ENCODE peak calls at places on chromosome 11, in ten cellular contexts. B is A549, Y is H1, C is GM12878, W is SK-N-SH, R is ovary, A is transverse colon, L is upper lobe of left lung, D is stomach, S is tibial nerve. E is an unnamed sample.

GRCh38 chr11:119617343-119617713 is 111.7 kb downstream of the NECTIN1 start:
- DNase-seq in B (no peak), A (no peak), D (no peak), S (no peak), C (no peak), L (peak; percentile 47), Y (no peak), W (no peak), R (no peak), E (no peak)

GRCh38 chr11:2685566-2686359 is 14.0 kb downstream of the KCNQ1OT1 start:
- DNase-seq in R (peak; percentile 7), A (no peak), Y (no peak), W (no peak), L (no peak), S (no peak), B (no peak), D (no peak), C (no peak), E (peak; percentile 26)

GRCh38 chr11:15976433-15977045 is 379.8 kb downstream of the SOX6 start:
- DNase-seq in S (no peak), A (no peak), Y (no peak), D (no peak), R (no peak), W (no peak), B (no peak), L (no peak), C (no peak), E (no peak)

GRCh38 chr11:58893899-58894298 is 45.4 kb upstream of the GLYATL1 start:
- DNase-seq in L (no peak), A (no peak), C (no peak), R (no peak), W (no peak), B (no peak), D (no peak), S (no peak), Y (no peak), E (no peak)

GRCh38 chr11:63951779-63952536 is 13.2 kb downstream of the NAA40 start:
- DNase-seq in B (no peak), L (no peak), S (no peak), R (no peak), D (no peak), Y (no peak), C (peak; percentile 65), W (no peak), A (no peak), E (no peak)

GRCh38 chr11:134385774-134386565 is 26.1 kb downstream of the B3GAT1 start:
- DNase-seq in A (no peak), C (no peak), Y (no peak), W (peak; percentile 73), L (no peak), B (no peak), S (no peak), D (peak; percentile 80), R (no peak), E (no peak)

GRCh38 chr11:38005597-38005996 is 1407.6 kb upstream of the RAG2 start:
- DNase-seq in B (no peak), R (no peak), D (no peak), A (no peak), Y (no peak), W (no peak), S (no peak), C (no peak), L (no peak), E (no peak)

GRCh38 chr11:2328040-2328439 is 26.2 kb downstream of the TSPAN32 start:
- DNase-seq in D (no peak), A (no peak), C (no peak), R (no peak), L (no peak), B (no peak), S (no peak), W (no peak), Y (no peak), E (no peak)

GRCh38 chr11:2440646-2441045 is 3.7 kb downstream of the TRPM5 start:
- DNase-seq in R (no peak), W (no peak), S (no peak), Y (no peak), A (no peak), L (no peak), B (no peak), D (no peak), C (no peak), E (no peak)

GRCh38 chr11:45942381-45942780 is 19.9 kb downstream of the LARGE2 start:
- DNase-seq in L (no peak), A (no peak), Y (no peak), D (no peak), R (no peak), S (no peak), W (no peak), C (no peak), B (no peak), E (no peak)

GRCh38 chr11:45949992-45950407 is 27.5 kb downstream of the LARGE2 start:
- DNase-seq in S (no peak), W (no peak), A (no peak), Y (no peak), C (no peak), B (no peak), R (no peak), D (no peak), L (no peak), E (no peak)

GRCh38 chr11:45945392-45945999 is 23.0 kb downstream of the LARGE2 start:
- DNase-seq in C (no peak), W (no peak), S (no peak), Y (no peak), A (no peak), D (no peak), R (no peak), B (no peak), L (no peak), E (no peak)

DNA sequence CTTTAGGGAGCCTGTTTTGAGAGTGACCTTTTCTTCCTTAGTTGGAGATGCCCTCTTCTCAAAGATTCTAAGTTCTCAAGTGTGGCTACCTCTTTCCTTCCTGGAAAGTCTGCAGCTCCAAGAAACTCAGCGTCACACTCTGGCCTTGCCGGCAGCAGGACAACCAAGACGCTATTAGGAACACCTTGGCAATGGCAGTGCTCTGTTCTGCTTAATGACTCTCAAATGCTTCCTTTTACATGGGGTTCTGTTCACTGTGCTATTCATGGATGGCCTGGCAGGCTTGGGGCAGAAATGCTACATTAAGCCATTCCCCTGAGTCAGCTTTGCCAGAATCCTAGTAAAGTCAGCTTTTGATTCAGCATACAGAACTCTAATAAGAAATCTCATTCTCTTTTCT is 25.9 kb downstream of the LARGE2 start:
- DNase-seq in S (no peak), A (no peak), L (no peak), D (no peak), R (no peak), C (no peak), Y (no peak), B (no peak), W (no peak), E (no peak)
- TF ChIP-seq EP300 in S (no peak), A (no peak), L (no peak), D (no peak), R (no peak), C (no peak), Y (no peak), B (no peak), W (no peak), E (no peak)

GRCh38 chr11:110090466-110091026 is 2.6 kb upstream of the ZC3H12C start:
- DNase-seq in Y (no peak), A (no peak), L (no peak), C (no peak), S (no peak), D (no peak), R (no peak), B (no peak), W (no peak), E (no peak)

GRCh38 chr11:110094298-110095073 is 1.3 kb downstream of the ZC3H12C start:
- DNase-seq in S (no peak), R (no peak), Y (no peak), W (no peak), B (no peak), D (no peak), A (no peak), L (no peak), C (no peak), E (no peak)

GRCh38 chr11:110093407-110094297 is 460 bp downstream of the ZC3H12C start:
- DNase-seq in B (peak; percentile 59), R (peak; percentile 74), C (no peak), L (peak; percentile 92), S (peak; percentile 41), Y (peak; percentile 74), W (peak; percentile 78), D (peak; percentile 56), A (peak; percentile 61), E (peak; percentile 81)

GRCh38 chr11:110091995-110092576 is 1.1 kb upstream of the ZC3H12C start:
- DNase-seq in A (no peak), R (no peak), C (no peak), D (no peak), L (no peak), S (no peak), B (no peak), W (no peak), Y (no peak), E (no peak)

GRCh38 chr11:110092577-110093406 is at the start of gene ZC3H12C:
- DNase-seq in A (peak; percentile 89), D (peak; percentile 87), L (peak; percentile 97), R (peak; percentile 91), S (peak; percentile 68), W (peak; percentile 90), C (no peak), Y (peak; percentile 81), B (peak; percentile 87), E (peak; percentile 95)
- H3K4me3 ChIP-seq in A (peak within 1 kb of the TSS; percentile 70), D (peak within 1 kb of the TSS; percentile 74), L (peak within 1 kb of the TSS; percentile 79), R (peak within 1 kb of the TSS; percentile 86), S (peak within 1 kb of the TSS; percentile 66), W (peak within 1 kb of the TSS; percentile 78), C (peak within 1 kb of the TSS; percentile 72), Y (peak within 1 kb of the TSS; percentile 95), B (peak within 1 kb of the TSS; percentile 60), E (peak within 1 kb of the TSS; percentile 84)

DNA sequence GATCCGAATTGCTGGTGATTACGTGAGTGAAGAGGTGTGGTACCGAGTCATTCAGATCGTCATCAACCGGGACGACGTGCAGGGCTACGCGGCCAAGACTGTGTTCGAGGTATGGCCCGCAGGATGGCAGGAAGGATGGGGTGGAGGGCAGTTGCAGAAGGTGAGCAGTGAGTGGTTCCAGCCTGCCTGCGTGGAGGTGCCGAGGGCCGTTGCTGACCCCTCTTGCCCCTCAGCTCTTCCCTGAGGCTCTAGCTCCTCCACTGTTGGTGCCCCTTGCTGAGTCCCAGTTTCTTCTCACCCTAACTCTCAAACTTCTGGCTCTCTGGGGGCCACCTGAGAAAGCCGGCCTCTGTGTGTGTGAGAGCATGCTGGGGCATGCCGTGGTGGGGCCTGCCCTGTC is 43.9 kb downstream of the MUC6 start:
- DNase-seq in S (no peak), R (no peak), B (no peak), W (no peak), D (no peak), C (no peak), Y (no peak), L (peak; percentile 50), A (no peak), E (no peak)
- TF ChIP-seq EP300 in S (no peak), R (no peak), B (no peak), W (no peak), D (no peak), C (no peak), Y (no peak), L (no peak), A (no peak), E (no peak)

GRCh38 chr11:111937859-111938258 is 716 bp downstream of the DIXDC1 start:
- DNase-seq in L (peak; percentile 37), S (no peak), R (no peak), D (no peak), B (no peak), W (peak; percentile 38), Y (no peak), C (no peak), A (no peak), E (no peak)
- H3K4me3 ChIP-seq in L (peak overlapping the region; percentile 81), S (peak overlapping the region; percentile 54), R (peak overlapping the region; percentile 72), D (peak overlapping the region; percentile 83), B (peak overlapping the region; percentile 71), W (peak overlapping the region; percentile 49), Y (peak overlapping the region; percentile 70), C (no peak overlapping the region), A (peak overlapping the region; percentile 75), E (peak overlapping the region; percentile 82)